ENCODE peak calls at places on chromosomes 11 and 22, in six cellular contexts. S, L, F, W, I and P are unnamed samples.

GRCh38 chr11:95148421-95148820 is 58.8 kb downstream of the ENDOD1 start:
- DNase-seq in W (no peak), F (no peak), I (no peak), L (no peak), S (no peak), P (no peak)

GRCh38 chr11:76230392-76230791 is 24.1 kb upstream of the WNT11 start:
- DNase-seq in F (no peak), I (no peak), W (no peak), L (no peak), S (no peak), P (no peak)

GRCh38 chr11:86218125-86219081 is 26.1 kb upstream of the EED start:
- DNase-seq in F (peak), L (no peak), I (peak), W (no peak), S (peak), P (peak)

GRCh38 chr11:65662802-65663633 is at the start of gene RELA:
- DNase-seq in S (peak), I (peak), W (peak), F (peak), L (peak), P (peak)

GRCh38 chr22:33873186-33873585 is 47.1 kb downstream of the LARGE1 start:
- DNase-seq in I (no peak), F (no peak), W (no peak), S (no peak), L (no peak), P (no peak)

GRCh38 chr11:104522650-104523049 is 358.7 kb upstream of the PDGFD start:
- DNase-seq in W (no peak), F (no peak), I (no peak), S (no peak), L (no peak), P (no peak)

GRCh38 chr22:42979606-42980005 is 35.3 kb downstream of the PACSIN2 start:
- DNase-seq in F (no peak), I (no peak), W (no peak), S (no peak), L (no peak), P (no peak)

GRCh38 chr11:32333335-32333991 is 101.9 kb downstream of the WT1 start:
- DNase-seq in S (peak), I (peak), F (peak), W (no peak), L (no peak), P (peak)

GRCh38 chr11:18668131-18668530 is 30.4 kb upstream of the TMEM86A start:
- DNase-seq in W (no peak), F (no peak), S (no peak), L (no peak), I (no peak), P (no peak)

GRCh38 chr11:111185259-111185658 is 60.3 kb upstream of the POU2AF2 start:
- DNase-seq in S (peak), I (no peak), F (no peak), L (peak), W (no peak), P (no peak)

GRCh38 chr11:131815631-131816030 is 445.2 kb downstream of the NTM start:
- DNase-seq in L (no peak), F (no peak), W (no peak), I (no peak), S (no peak), P (no peak)

GRCh38 chr11:85875505-85875904 is 20.3 kb downstream of the CCDC83 start:
- DNase-seq in I (no peak), L (no peak), F (no peak), W (no peak), S (no peak), P (no peak)